ENCODE peak calls at places on chromosomes 3 and 15, in ten cellular contexts. S is upper lobe of right lung, H is left ventricle myocardium inferior, O is lower lobe of right lung, X is cardiac fibroblast, B is stomach, W is breast epithelium, G is MM.1S, L is foreskin fibroblast, M is kidney epithelial cell. Z is an unnamed sample.

GRCh38 chr3:146382386-146382785 is 87.0 kb downstream of the PLSCR2 start:
- DNase-seq in S (no peak), H (no peak), O (no peak), X (peak; percentile 48), B (no peak), W (no peak), G (no peak), L (peak; percentile 23), M (no peak), Z (no peak)

GRCh38 chr3:84983490-84983889 is 24.7 kb downstream of the CADM2 start:
- DNase-seq in S (no peak), H (no peak), O (no peak), X (no peak), B (no peak), W (no peak), G (no peak), L (no peak), M (no peak), Z (no peak)

GRCh38 chr15:90807687-90808086 is 60.7 kb upstream of the FURIN start:
- DNase-seq in S (no peak), H (no peak), O (no peak), X (no peak), B (no peak), W (no peak), G (no peak), L (no peak), M (no peak), Z (no peak)

GRCh38 chr15:69665641-69666091 is 213.0 kb downstream of the RPLP1 start:
- DNase-seq in S (no peak), H (no peak), O (no peak), X (peak; percentile 4), B (no peak), W (no peak), G (no peak), L (no peak), M (no peak), Z (no peak)

GRCh38 chr3:11371758-11372157 is 99.6 kb downstream of the ATG7 start:
- DNase-seq in S (no peak), H (no peak), O (no peak), X (no peak), B (no peak), W (no peak), G (no peak), L (no peak), M (no peak), Z (no peak)

GRCh38 chr15:62739507-62739906 is 303.0 kb upstream of the TPM1 start:
- DNase-seq in S (no peak), H (no peak), O (no peak), X (peak; percentile 61), B (no peak), W (no peak), G (no peak), L (peak; percentile 42), M (peak; percentile 69), Z (no peak)

GRCh38 chr3:46913644-46914043 is 36.1 kb downstream of the PTH1R start:
- DNase-seq in S (peak; percentile 54), H (peak; percentile 22), O (no peak), X (peak; percentile 86), B (no peak), W (peak; percentile 74), G (no peak), L (no peak), M (no peak), Z (no peak)

GRCh38 chr15:88219623-88220022 is 36.9 kb downstream of the NTRK3 start:
- DNase-seq in S (no peak), H (no peak), O (no peak), X (no peak), B (no peak), W (no peak), G (no peak), L (no peak), M (no peak), Z (no peak)

GRCh38 chr15:42059661-42060476 is 34.5 kb downstream of the PLA2G4D start:
- DNase-seq in S (peak; percentile 72), H (peak; percentile 50), O (no peak), X (peak; percentile 60), B (peak; percentile 77), W (no peak), G (peak; percentile 58), L (peak; percentile 5), M (no peak), Z (no peak)

GRCh38 chr15:36191459-36191858 is 388.0 kb upstream of the CDIN1 start:
- DNase-seq in S (no peak), H (no peak), O (no peak), X (no peak), B (no peak), W (no peak), G (no peak), L (no peak), M (no peak), Z (no peak)

GRCh38 chr3:58963928-58964497 is 85.8 kb downstream of the CFAP20DC start:
- DNase-seq in S (no peak), H (no peak), O (no peak), X (no peak), B (no peak), W (no peak), G (no peak), L (no peak), M (no peak), Z (no peak)

GRCh38 chr3:48983096-48983495 is 6.9 kb upstream of the P4HTM start:
- DNase-seq in S (no peak), H (no peak), O (no peak), X (no peak), B (no peak), W (no peak), G (no peak), L (no peak), M (no peak), Z (no peak)

GRCh38 chr3:179929091-179929529 is 107.6 kb downstream of the PEX5L start:
- DNase-seq in S (no peak), H (peak; percentile 18), O (no peak), X (peak; percentile 83), B (peak; percentile 44), W (no peak), G (peak; percentile 63), L (peak; percentile 3), M (peak; percentile 21), Z (peak; percentile 36)

GRCh38 chr15:43942157-43942556 is 115.4 kb downstream of the WDR76 start:
- DNase-seq in S (no peak), H (no peak), O (no peak), X (no peak), B (no peak), W (no peak), G (peak; percentile 43), L (no peak), M (no peak), Z (no peak)

GRCh38 chr15:82303956-82304640 is 41.5 kb downstream of the SAXO2 start:
- DNase-seq in S (peak; percentile 51), H (no peak), O (no peak), X (no peak), B (no peak), W (no peak), G (no peak), L (no peak), M (no peak), Z (no peak)

GRCh38 chr15:25801586-25802284 is 61.4 kb downstream of the ATP10A start:
- DNase-seq in S (peak; percentile 48), H (no peak), O (no peak), X (no peak), B (no peak), W (no peak), G (no peak), L (no peak), M (no peak), Z (no peak)
- TF ChIP-seq CTCF in S (no peak), H (no peak), O (no peak), X (no peak), B (no peak), W (no peak), G (no peak), L (no peak), M (no peak), Z (no peak)

GRCh38 chr3:62445267-62445666 is 71.9 kb upstream of the FEZF2 start:
- DNase-seq in S (no peak), H (no peak), O (no peak), X (peak; percentile 35), B (no peak), W (no peak), G (peak; percentile 63), L (no peak), M (peak; percentile 9), Z (no peak)

GRCh38 chr3:62439176-62439813 is 65.9 kb upstream of the FEZF2 start:
- DNase-seq in S (no peak), H (no peak), O (no peak), X (no peak), B (no peak), W (no peak), G (no peak), L (no peak), M (no peak), Z (no peak)

GRCh38 chr3:62436785-62437184 is 63.4 kb upstream of the FEZF2 start:
- DNase-seq in S (no peak), H (no peak), O (no peak), X (no peak), B (no peak), W (no peak), G (no peak), L (no peak), M (no peak), Z (no peak)

GRCh38 chr3:62439978-62440377 is 66.6 kb upstream of the FEZF2 start:
- DNase-seq in S (no peak), H (no peak), O (no peak), X (no peak), B (no peak), W (no peak), G (no peak), L (no peak), M (no peak), Z (no peak)
- H3K4me3 ChIP-seq in S (no peak overlapping the region), H (no peak overlapping the region), O (no peak overlapping the region), X (no peak overlapping the region), B (no peak overlapping the region), W (no peak overlapping the region), G (no peak overlapping the region), L (no peak overlapping the region), M (no peak overlapping the region), Z (no peak overlapping the region)

DNA sequence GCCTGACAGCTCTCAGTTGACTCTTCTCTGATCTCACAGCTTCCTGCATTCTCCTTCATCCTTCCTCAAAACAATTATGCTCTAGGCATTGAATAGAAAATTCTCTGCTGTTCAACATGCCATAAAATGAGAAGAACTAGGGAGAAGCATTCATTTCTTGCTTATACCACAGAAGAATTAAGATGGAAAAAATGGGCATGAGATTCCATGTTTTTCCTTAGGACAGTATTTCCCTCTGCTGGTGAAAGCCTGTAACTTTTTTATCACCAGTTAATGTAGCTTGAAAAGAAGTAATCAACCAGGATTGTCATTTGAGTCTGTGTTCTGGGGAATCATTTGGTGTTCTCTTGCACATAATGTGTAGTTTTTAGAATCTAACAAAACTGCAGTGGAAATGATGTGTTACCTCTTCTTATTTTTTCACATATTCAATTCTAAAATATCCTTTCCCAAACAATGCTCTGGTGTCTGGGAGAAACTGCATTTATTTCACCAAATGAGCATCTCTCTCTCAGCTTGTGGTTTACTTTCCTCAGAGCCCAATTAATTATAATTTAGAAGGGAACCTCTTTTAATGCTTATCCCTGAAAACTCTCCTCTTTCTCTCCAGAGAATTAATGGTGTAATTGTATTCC is 92.8 kb upstream of the DCBLD2 start:
- DNase-seq in S (no peak), H (no peak), O (no peak), X (peak; percentile 85), B (no peak), W (no peak), G (no peak), L (peak; percentile 36), M (no peak), Z (peak; percentile 49)
- TF ChIP-seq CTCF in S (peak; percentile 70), H (peak; percentile 75), O (peak; percentile 64), X (peak; percentile 64), B (no peak), W (peak; percentile 71), G (peak; percentile 43), L (peak; percentile 58), M (peak; percentile 59), Z (peak; percentile 77)

GRCh38 chr15:71752604-71753289 is 57.6 kb upstream of the NR2E3 start:
- DNase-seq in S (no peak), H (no peak), O (no peak), X (peak; percentile 99), B (no peak), W (no peak), G (peak; percentile 9), L (peak; percentile 95), M (peak; percentile 88), Z (peak; percentile 46)
- H3K4me3 ChIP-seq in S (no peak overlapping the region), H (no peak overlapping the region), O (no peak overlapping the region), X (no peak overlapping the region), B (no peak overlapping the region), W (no peak overlapping the region), G (no peak overlapping the region), L (no peak overlapping the region), M (no peak overlapping the region), Z (no peak overlapping the region)

Z was measured in AG04450.